ENCODE peak calls at places on chromosome 11, in ten cellular contexts. M, W, U, L, G, T, C, A, P and H are unnamed samples.

GRCh38 chr11:75790986-75791385 is 22.4 kb downstream of the DGAT2 start:
- DNase-seq in M (no peak), W (peak), U (no peak), L (no peak), G (no peak), T (no peak), C (peak), A (no peak), P (no peak), H (no peak)

GRCh38 chr11:13963949-13964770 is 1.6 kb downstream of the SPON1 start:
- DNase-seq in M (no peak), W (peak), U (no peak), L (no peak), G (peak), T (no peak), C (no peak), A (peak), P (no peak), H (no peak)

GRCh38 chr11:119774180-119774763 is 45.3 kb upstream of the NECTIN1 start:
- DNase-seq in M (no peak), W (peak), U (no peak), L (peak), G (no peak), T (no peak), C (peak), A (no peak), P (no peak), H (no peak)

GRCh38 chr11:118313242-118313641 is 8.7 kb downstream of the CD3E start:
- DNase-seq in M (no peak), W (no peak), U (no peak), L (no peak), G (no peak), T (no peak), C (no peak), A (no peak), P (no peak), H (peak)

GRCh38 chr11:68263444-68264035 is 8.2 kb downstream of the C11orf24 start:
- DNase-seq in M (no peak), W (no peak), U (no peak), L (no peak), G (peak), T (no peak), C (no peak), A (no peak), P (no peak), H (peak)

GRCh38 chr11:75968021-75968685 is 153.1 kb downstream of the UVRAG start:
- DNase-seq in M (no peak), W (peak), U (no peak), L (no peak), G (no peak), T (no peak), C (no peak), A (no peak), P (no peak), H (no peak)

GRCh38 chr11:85809881-85810280 is 1.1 kb downstream of the SYTL2 start:
- DNase-seq in M (no peak), W (peak), U (peak), L (no peak), G (peak), T (no peak), C (no peak), A (peak), P (peak), H (no peak)

GRCh38 chr11:5639953-5640352 is 15.2 kb downstream of the TRIM34 start:
- DNase-seq in M (no peak), W (peak), U (no peak), L (no peak), G (no peak), T (no peak), C (no peak), A (no peak), P (no peak), H (no peak)

GRCh38 chr11:102256251-102256650 is 61.0 kb upstream of the BIRC3 start:
- DNase-seq in M (no peak), W (peak), U (no peak), L (no peak), G (no peak), T (no peak), C (peak), A (no peak), P (no peak), H (peak)

GRCh38 chr11:122159173-122159701 is 43.2 kb upstream of the BLID start:
- DNase-seq in M (no peak), W (peak), U (no peak), L (no peak), G (no peak), T (no peak), C (peak), A (no peak), P (no peak), H (peak)

GRCh38 chr11:35541621-35542375 is 16.4 kb upstream of the PAMR1 start:
- DNase-seq in M (no peak), W (no peak), U (no peak), L (no peak), G (no peak), T (no peak), C (peak), A (peak), P (no peak), H (peak)

GRCh38 chr11:125337836-125338235 is 158.2 kb downstream of the FEZ1 start:
- DNase-seq in M (no peak), W (no peak), U (no peak), L (no peak), G (no peak), T (no peak), C (peak), A (no peak), P (no peak), H (no peak)

GRCh38 chr11:12556788-12557384 is 117.3 kb upstream of the TEAD1 start:
- DNase-seq in M (no peak), W (peak), U (no peak), L (no peak), G (no peak), T (peak), C (peak), A (peak), P (no peak), H (peak)

GRCh38 chr11:65487467-65488272 is 11.2 kb upstream of the MALAT1 start:
- DNase-seq in M (no peak), W (peak), U (peak), L (peak), G (no peak), T (peak), C (peak), A (peak), P (no peak), H (peak)

GRCh38 chr11:130427581-130428211 is 713 bp downstream of the ADAMTS8 start:
- DNase-seq in M (no peak), W (no peak), U (peak), L (no peak), G (peak), T (no peak), C (no peak), A (no peak), P (no peak), H (no peak)

GRCh38 chr11:102451693-102452460 is 688 bp downstream of the TMEM123 start:
- DNase-seq in M (peak), W (peak), U (peak), L (peak), G (peak), T (no peak), C (peak), A (peak), P (peak), H (peak)

GRCh38 chr11:118046051-118046963 is 30.6 kb upstream of the TMPRSS4 start:
- DNase-seq in M (no peak), W (no peak), U (no peak), L (peak), G (no peak), T (no peak), C (peak), A (no peak), P (peak), H (no peak)

GRCh38 chr11:74726547-74727182 is 4.6 kb downstream of the CHRDL2 start:
- DNase-seq in M (no peak), W (peak), U (peak), L (peak), G (peak), T (peak), C (peak), A (peak), P (peak), H (peak)

GRCh38 chr11:119320593-119321524 is 3.9 kb upstream of the MCAM start:
- DNase-seq in M (no peak), W (peak), U (no peak), L (peak), G (peak), T (no peak), C (peak), A (peak), P (peak), H (peak)

GRCh38 chr11:72072348-72072747 is 8.0 kb downstream of the NUMA1 start:
- DNase-seq in M (no peak), W (peak), U (no peak), L (no peak), G (no peak), T (peak), C (peak), A (no peak), P (no peak), H (peak)

GRCh38 chr11:27471588-27472397 is 797 bp downstream of the LGR4 start:
- DNase-seq in M (no peak), W (peak), U (peak), L (peak), G (peak), T (no peak), C (peak), A (peak), P (peak), H (no peak)

GRCh38 chr11:7968686-7969085 is 3.4 kb upstream of the NLRP10 start:
- DNase-seq in M (no peak), W (no peak), U (no peak), L (no peak), G (no peak), T (no peak), C (no peak), A (no peak), P (no peak), H (peak)

GRCh38 chr11:9535189-9535781 is 38.2 kb upstream of the WEE1 start:
- DNase-seq in M (peak), W (peak), U (peak), L (peak), G (peak), T (peak), C (peak), A (peak), P (peak), H (peak)

GRCh38 chr11:118633319-118633690 is 25.9 kb downstream of the PHLDB1 start:
- DNase-seq in M (no peak), W (no peak), U (no peak), L (no peak), G (no peak), T (no peak), C (no peak), A (no peak), P (no peak), H (no peak)

GRCh38 chr11:720642-721346 is 14.8 kb downstream of the EPS8L2 start:
- DNase-seq in M (no peak), W (peak), U (peak), L (peak), G (peak), T (no peak), C (peak), A (peak), P (no peak), H (no peak)

GRCh38 chr11:130181295-130182272 is 22.0 kb downstream of the ST14 start:
- DNase-seq in M (no peak), W (peak), U (peak), L (peak), G (no peak), T (peak), C (peak), A (no peak), P (no peak), H (peak)

GRCh38 chr11:13339196-13340153 is 61.9 kb downstream of the BMAL1 start:
- DNase-seq in M (peak), W (peak), U (no peak), L (peak), G (no peak), T (peak), C (peak), A (no peak), P (peak), H (peak)

GRCh38 chr11:65625628-65626342 is 10.2 kb downstream of the PCNX3 start:
- DNase-seq in M (no peak), W (no peak), U (peak), L (peak), G (peak), T (no peak), C (peak), A (no peak), P (peak), H (peak)

GRCh38 chr11:72789493-72790131 is 4.2 kb downstream of the STARD10 start:
- DNase-seq in M (no peak), W (peak), U (no peak), L (no peak), G (peak), T (no peak), C (peak), A (peak), P (no peak), H (peak)

GRCh38 chr11:78011301-78011700 is 11.8 kb downstream of the KCTD14 start:
- DNase-seq in M (no peak), W (no peak), U (no peak), L (no peak), G (no peak), T (no peak), C (no peak), A (no peak), P (no peak), H (no peak)

GRCh38 chr11:95193541-95193940 is 37.5 kb downstream of the SESN3 start:
- DNase-seq in M (no peak), W (no peak), U (no peak), L (no peak), G (no peak), T (no peak), C (no peak), A (no peak), P (no peak), H (no peak)

GRCh38 chr11:35617687-35618496 is at the start of gene FJX1:
- DNase-seq in M (no peak), W (peak), U (peak), L (peak), G (peak), T (peak), C (peak), A (peak), P (no peak), H (peak)

GRCh38 chr11:125874556-125875124 is 12.8 kb upstream of the HYLS1 start:
- DNase-seq in M (peak), W (peak), U (peak), L (peak), G (no peak), T (peak), C (peak), A (peak), P (peak), H (peak)

GRCh38 chr11:15991174-15991655 is 365.1 kb downstream of the SOX6 start:
- DNase-seq in M (no peak), W (no peak), U (no peak), L (no peak), G (no peak), T (no peak), C (no peak), A (no peak), P (no peak), H (no peak)

GRCh38 chr11:74742070-74742469 is 6.6 kb upstream of the RNF169 start:
- DNase-seq in M (no peak), W (no peak), U (no peak), L (no peak), G (no peak), T (no peak), C (no peak), A (no peak), P (no peak), H (no peak)

GRCh38 chr11:128507936-128508335 is 79.4 kb downstream of the ETS1 start:
- DNase-seq in M (no peak), W (no peak), U (no peak), L (no peak), G (no peak), T (no peak), C (no peak), A (no peak), P (no peak), H (no peak)

GRCh38 chr11:128506999-128507591 is 80.3 kb downstream of the ETS1 start:
- DNase-seq in M (no peak), W (peak), U (peak), L (no peak), G (no peak), T (peak), C (peak), A (peak), P (no peak), H (peak)

GRCh38 chr11:128506384-128506783 is 81.0 kb downstream of the ETS1 start:
- DNase-seq in M (no peak), W (no peak), U (peak), L (no peak), G (peak), T (no peak), C (no peak), A (no peak), P (no peak), H (no peak)

GRCh38 chr11:128509990-128510389 is 77.4 kb downstream of the ETS1 start:
- DNase-seq in M (no peak), W (peak), U (no peak), L (no peak), G (no peak), T (no peak), C (peak), A (no peak), P (no peak), H (no peak)

GRCh38 chr11:128508785-128509518 is 78.4 kb downstream of the ETS1 start:
- DNase-seq in M (no peak), W (peak), U (no peak), L (no peak), G (no peak), T (no peak), C (peak), A (no peak), P (no peak), H (peak)
- H3K4me3 ChIP-seq in M (peak), W (peak), U (no peak), L (no peak), G (no peak), T (no peak), C (no peak), A (no peak), P (peak), H (no peak)

DNA sequence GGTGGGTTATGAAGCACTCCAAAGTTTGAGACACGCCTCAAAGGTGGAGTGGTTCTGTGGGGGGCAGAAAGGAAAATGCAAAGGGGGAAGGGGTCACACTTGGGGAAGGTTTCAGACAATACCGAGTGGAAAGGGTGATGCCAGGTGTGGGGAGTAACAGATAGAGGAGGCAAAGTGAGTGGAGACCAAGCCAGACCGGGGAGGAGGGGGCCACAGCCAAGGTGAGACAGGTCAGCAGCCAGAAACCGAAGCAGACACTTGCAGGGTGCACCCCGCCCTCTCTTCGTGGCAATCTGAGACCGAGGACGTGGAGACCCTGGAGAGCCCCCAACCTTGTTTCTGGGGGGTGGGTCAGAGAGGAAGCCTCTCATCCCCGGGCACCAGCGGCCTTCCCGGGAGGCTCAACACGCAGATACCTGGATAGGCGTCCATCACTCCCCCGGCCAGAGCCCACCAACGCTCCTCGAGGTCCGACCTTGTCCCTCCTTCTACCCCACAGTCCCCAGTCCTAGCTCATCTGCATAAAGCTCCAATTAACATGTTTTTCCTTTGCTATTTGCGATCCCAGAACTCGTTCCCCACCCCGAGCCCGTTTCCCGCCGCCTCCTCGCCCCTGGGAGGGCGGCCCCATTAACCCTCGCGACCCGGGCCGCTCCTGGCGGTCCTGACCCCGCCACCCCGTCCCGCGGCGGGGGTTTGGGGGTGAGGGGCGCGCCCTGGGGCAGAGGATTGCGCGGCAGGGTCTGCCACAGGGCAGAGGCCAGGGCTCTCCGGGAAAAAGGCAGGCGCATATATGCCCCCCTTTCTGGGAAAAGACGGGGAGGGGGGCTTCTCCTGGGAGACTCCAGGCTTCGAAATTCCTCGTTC is 21.8 kb downstream of the RTN4RL2 start:
- DNase-seq in M (no peak), W (no peak), U (no peak), L (no peak), G (peak), T (no peak), C (no peak), A (no peak), P (no peak), H (no peak)
- H3K4me3 ChIP-seq in M (no peak), W (no peak), U (peak), L (no peak), G (peak), T (peak), C (peak), A (no peak), P (no peak), H (no peak)

GRCh38 chr11:31981457-31981856 is 109.4 kb upstream of the RCN1 start:
- DNase-seq in M (no peak), W (no peak), U (no peak), L (no peak), G (no peak), T (no peak), C (no peak), A (no peak), P (no peak), H (no peak)

GRCh38 chr11:31986201-31986889 is 104.5 kb upstream of the RCN1 start:
- DNase-seq in M (no peak), W (no peak), U (no peak), L (no peak), G (no peak), T (no peak), C (no peak), A (no peak), P (no peak), H (no peak)

GRCh38 chr11:31987118-31988005 is 103.5 kb upstream of the RCN1 start:
- DNase-seq in M (no peak), W (no peak), U (peak), L (no peak), G (peak), T (no peak), C (no peak), A (no peak), P (no peak), H (no peak)
- H3K4me3 ChIP-seq in M (no peak), W (no peak), U (peak), L (no peak), G (no peak), T (no peak), C (no peak), A (no peak), P (no peak), H (peak)

GRCh38 chr11:111917788-111918187 is 925 bp upstream of the C11orf52 start:
- DNase-seq in M (no peak), W (no peak), U (no peak), L (no peak), G (no peak), T (no peak), C (no peak), A (no peak), P (no peak), H (no peak)

GRCh38 chr11:111917312-111917711 is 1.4 kb upstream of the C11orf52 start:
- DNase-seq in M (no peak), W (no peak), U (no peak), L (no peak), G (no peak), T (no peak), C (no peak), A (no peak), P (no peak), H (no peak)

GRCh38 chr11:111920908-111921307 is 2.2 kb downstream of the C11orf52 start:
- DNase-seq in M (no peak), W (no peak), U (no peak), L (no peak), G (no peak), T (no peak), C (no peak), A (no peak), P (no peak), H (no peak)

GRCh38 chr11:111916768-111917167 is 1.9 kb upstream of the C11orf52 start:
- DNase-seq in M (no peak), W (no peak), U (no peak), L (no peak), G (no peak), T (no peak), C (no peak), A (no peak), P (no peak), H (no peak)

DNA sequence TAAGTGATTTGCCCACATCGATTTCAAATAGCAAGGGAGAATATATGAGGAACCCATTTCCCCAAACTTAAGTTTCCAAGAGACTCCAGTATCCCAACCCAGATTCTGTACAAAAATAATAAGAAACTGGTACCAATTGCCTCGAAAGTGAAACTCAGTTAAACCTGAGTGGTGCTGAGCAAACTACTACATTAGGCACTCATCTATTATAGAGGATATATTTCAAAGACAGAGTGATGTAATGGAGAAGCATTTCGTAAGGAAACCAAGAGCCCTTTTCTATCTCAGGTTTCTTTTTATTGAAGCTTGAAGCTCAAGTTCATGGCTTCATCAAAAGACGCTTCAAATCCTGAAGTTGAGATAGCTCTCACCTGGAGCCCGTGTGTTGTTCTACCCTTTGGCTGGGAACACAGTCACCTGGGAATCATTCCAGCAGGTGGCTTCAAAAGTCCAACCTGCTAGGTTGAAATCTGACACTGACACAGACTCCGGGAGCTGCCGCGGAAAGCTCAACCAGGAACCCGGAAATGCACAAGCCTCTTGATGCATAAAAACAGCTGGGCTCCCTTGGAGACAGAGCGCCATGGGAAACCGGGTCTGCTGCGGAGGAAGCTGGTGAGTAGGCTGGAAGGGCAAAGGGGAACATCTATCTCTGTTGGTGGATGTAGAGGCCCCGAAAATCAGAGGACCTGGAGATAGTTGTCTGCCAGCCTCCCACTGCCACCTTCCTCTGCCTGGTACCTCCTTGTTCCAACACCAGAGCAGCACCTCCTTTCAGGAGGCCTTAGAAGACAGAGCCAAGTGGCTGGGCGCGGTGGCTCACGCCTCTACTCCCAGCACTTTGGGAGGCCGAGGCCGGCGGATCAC is at the start of gene C11orf52:
- DNase-seq in M (no peak), W (peak), U (no peak), L (no peak), G (no peak), T (no peak), C (peak), A (no peak), P (no peak), H (peak)
- H3K4me3 ChIP-seq in M (no peak), W (peak), U (no peak), L (no peak), G (peak), T (no peak), C (peak), A (no peak), P (no peak), H (peak)